ENCODE peak calls at places on chromosomes 3 and 15, in nine cellular contexts. One of them, this sample, is unnamed. For H3K27me3, the result is how much of the 10 kb centered on the place peaks cover.

GRCh38 chr3:105944721-105945120 is 75.9 kb upstream of the CBLB start:
- DNase-seq in dorsolateral prefrontal cortex: no peak
- DNase-seq in lower lobe of right lung: no peak
- DNase-seq in tibial artery: no peak
- DNase-seq in spleen: no peak
- DNase-seq in upper lobe of right lung: no peak
- DNase-seq in uterus: no peak
- DNase-seq in H9: no peak
- DNase-seq in iPS DF 6.9: no peak
- DNase-seq in this sample: no peak

GRCh38 chr15:49387471-49387870 is 35.6 kb upstream of the FGF7 start:
- DNase-seq in dorsolateral prefrontal cortex: no peak
- DNase-seq in tibial artery: no peak
- DNase-seq in upper lobe of right lung: no peak
- DNase-seq in uterus: no peak
- DNase-seq in spleen: no peak
- DNase-seq in H9: no peak
- DNase-seq in lower lobe of right lung: no peak
- DNase-seq in iPS DF 6.9: no peak
- DNase-seq in this sample: no peak

GRCh38 chr3:156643729-156644389 is 30.5 kb upstream of the TIPARP start:
- DNase-seq in tibial artery: no peak
- DNase-seq in spleen: no peak
- DNase-seq in dorsolateral prefrontal cortex: no peak
- DNase-seq in H9: no peak
- DNase-seq in lower lobe of right lung: peak
- DNase-seq in uterus: no peak
- DNase-seq in iPS DF 6.9: no peak
- DNase-seq in upper lobe of right lung: no peak
- DNase-seq in this sample: no peak

GRCh38 chr3:89957461-89957860 is 850.0 kb downstream of the EPHA3 start:
- DNase-seq in tibial artery: no peak
- DNase-seq in spleen: no peak
- DNase-seq in upper lobe of right lung: no peak
- DNase-seq in uterus: no peak
- DNase-seq in H9: no peak
- DNase-seq in iPS DF 6.9: no peak
- DNase-seq in dorsolateral prefrontal cortex: no peak
- DNase-seq in lower lobe of right lung: no peak
- DNase-seq in this sample: no peak

GRCh38 chr3:2771711-2772110 is 338.5 kb downstream of the IL5RA start:
- DNase-seq in uterus: no peak
- DNase-seq in H9: no peak
- DNase-seq in spleen: no peak
- DNase-seq in tibial artery: no peak
- DNase-seq in dorsolateral prefrontal cortex: no peak
- DNase-seq in iPS DF 6.9: no peak
- DNase-seq in upper lobe of right lung: no peak
- DNase-seq in lower lobe of right lung: no peak
- DNase-seq in this sample: no peak

GRCh38 chr15:35444557-35445204 is 101.3 kb downstream of the DPH6 start:
- DNase-seq in lower lobe of right lung: no peak
- DNase-seq in iPS DF 6.9: peak
- DNase-seq in dorsolateral prefrontal cortex: no peak
- DNase-seq in upper lobe of right lung: no peak
- DNase-seq in H9: no peak
- DNase-seq in tibial artery: no peak
- DNase-seq in spleen: no peak
- DNase-seq in uterus: no peak
- DNase-seq in this sample: peak

GRCh38 chr15:41735033-41735432 is 39.3 kb upstream of the MAPKBP1 start:
- DNase-seq in lower lobe of right lung: no peak
- DNase-seq in tibial artery: no peak
- DNase-seq in uterus: no peak
- DNase-seq in dorsolateral prefrontal cortex: no peak
- DNase-seq in iPS DF 6.9: no peak
- DNase-seq in spleen: no peak
- DNase-seq in H9: no peak
- DNase-seq in upper lobe of right lung: no peak
- DNase-seq in this sample: no peak

GRCh38 chr3:73558399-73559075 is 66.2 kb downstream of the PDZRN3 start:
- DNase-seq in H9: no peak
- DNase-seq in upper lobe of right lung: no peak
- DNase-seq in tibial artery: no peak
- DNase-seq in spleen: no peak
- DNase-seq in dorsolateral prefrontal cortex: no peak
- DNase-seq in uterus: no peak
- DNase-seq in lower lobe of right lung: no peak
- DNase-seq in iPS DF 6.9: no peak
- DNase-seq in this sample: no peak

GRCh38 chr3:60304103-60304502 is 947.1 kb downstream of the FHIT start:
- DNase-seq in H9: no peak
- DNase-seq in upper lobe of right lung: no peak
- DNase-seq in tibial artery: no peak
- DNase-seq in lower lobe of right lung: no peak
- DNase-seq in spleen: no peak
- DNase-seq in iPS DF 6.9: no peak
- DNase-seq in dorsolateral prefrontal cortex: no peak
- DNase-seq in uterus: no peak
- DNase-seq in this sample: no peak

GRCh38 chr3:86152620-86153019 is 838.3 kb downstream of the VGLL3 start:
- DNase-seq in H9: no peak
- DNase-seq in upper lobe of right lung: no peak
- DNase-seq in tibial artery: no peak
- DNase-seq in lower lobe of right lung: no peak
- DNase-seq in uterus: no peak
- DNase-seq in dorsolateral prefrontal cortex: no peak
- DNase-seq in spleen: no peak
- DNase-seq in iPS DF 6.9: no peak
- DNase-seq in this sample: no peak

GRCh38 chr3:73601031-73601430 is 23.7 kb downstream of the PDZRN3 start:
- DNase-seq in spleen: no peak
- DNase-seq in H9: no peak
- DNase-seq in tibial artery: no peak
- DNase-seq in lower lobe of right lung: no peak
- DNase-seq in dorsolateral prefrontal cortex: no peak
- DNase-seq in iPS DF 6.9: no peak
- DNase-seq in upper lobe of right lung: no peak
- DNase-seq in uterus: no peak
- DNase-seq in this sample: no peak

GRCh38 chr3:168847293-168847883 is 751.7 kb upstream of the GOLIM4 start:
- DNase-seq in upper lobe of right lung: no peak
- DNase-seq in H9: no peak
- DNase-seq in tibial artery: no peak
- DNase-seq in dorsolateral prefrontal cortex: no peak
- DNase-seq in uterus: no peak
- DNase-seq in spleen: no peak
- DNase-seq in iPS DF 6.9: no peak
- DNase-seq in lower lobe of right lung: no peak
- DNase-seq in this sample: peak

GRCh38 chr3:127254730-127255129 is 33.1 kb downstream of the PRR20G start:
- DNase-seq in iPS DF 6.9: no peak
- DNase-seq in upper lobe of right lung: no peak
- DNase-seq in dorsolateral prefrontal cortex: no peak
- DNase-seq in spleen: no peak
- DNase-seq in tibial artery: no peak
- DNase-seq in H9: no peak
- DNase-seq in uterus: no peak
- DNase-seq in lower lobe of right lung: no peak
- DNase-seq in this sample: no peak

GRCh38 chr15:70787001-70787400 is 23.6 kb upstream of the UACA start:
- DNase-seq in lower lobe of right lung: no peak
- DNase-seq in tibial artery: no peak
- DNase-seq in spleen: no peak
- DNase-seq in H9: no peak
- DNase-seq in upper lobe of right lung: no peak
- DNase-seq in uterus: no peak
- DNase-seq in dorsolateral prefrontal cortex: no peak
- DNase-seq in iPS DF 6.9: no peak
- DNase-seq in this sample: no peak

GRCh38 chr3:186931487-186932280 is 1.4 kb downstream of the ST6GAL1 start:
- DNase-seq in dorsolateral prefrontal cortex: no peak
- DNase-seq in spleen: peak
- DNase-seq in lower lobe of right lung: peak
- DNase-seq in iPS DF 6.9: no peak
- DNase-seq in upper lobe of right lung: peak
- DNase-seq in H9: peak
- DNase-seq in uterus: peak
- DNase-seq in tibial artery: peak
- DNase-seq in this sample: no peak

DNA sequence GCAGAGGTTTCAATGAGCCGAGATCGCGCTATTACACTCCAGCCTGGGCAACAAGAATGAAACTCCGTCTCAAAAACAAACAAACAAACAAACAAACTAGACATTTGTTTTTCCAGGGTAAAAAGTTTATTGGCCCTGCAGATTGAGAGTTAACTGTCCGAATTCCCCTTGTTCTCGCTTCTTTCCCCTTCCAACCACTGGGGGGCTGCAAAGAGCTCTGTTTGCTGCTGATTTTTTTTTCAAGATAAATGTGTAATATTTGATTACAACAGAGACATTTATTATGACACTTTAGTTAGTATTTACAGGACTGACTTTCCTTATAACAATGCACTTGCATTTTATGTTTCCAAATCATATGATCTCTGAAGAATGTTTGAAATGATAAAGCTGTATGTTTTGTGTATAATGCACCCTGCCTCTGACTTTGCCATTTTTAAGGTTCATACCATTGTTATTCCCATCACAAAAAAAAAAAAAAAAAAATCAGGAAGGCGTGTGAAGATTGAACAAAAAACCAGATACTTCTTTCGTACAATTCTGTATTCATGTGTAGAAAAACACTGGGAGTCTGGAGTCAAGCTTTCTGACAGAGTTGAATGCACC is 2.8 kb downstream of the CLSTN2 start:
- DNase-seq in spleen: no peak
- DNase-seq in upper lobe of right lung: no peak
- DNase-seq in H9: no peak
- DNase-seq in tibial artery: peak
- DNase-seq in dorsolateral prefrontal cortex: peak
- DNase-seq in uterus: peak
- DNase-seq in lower lobe of right lung: no peak
- DNase-seq in iPS DF 6.9: no peak
- DNase-seq in this sample: peak
- H3K27me3 ChIP-seq in spleen: under half
- H3K27me3 ChIP-seq in upper lobe of right lung: under half
- H3K27me3 ChIP-seq in H9: under half
- H3K27me3 ChIP-seq in tibial artery: under half
- H3K27me3 ChIP-seq in dorsolateral prefrontal cortex: under half
- H3K27me3 ChIP-seq in uterus: under half
- H3K27me3 ChIP-seq in lower lobe of right lung: under half
- H3K27me3 ChIP-seq in iPS DF 6.9: under half
- H3K27me3 ChIP-seq in this sample: under half

DNA sequence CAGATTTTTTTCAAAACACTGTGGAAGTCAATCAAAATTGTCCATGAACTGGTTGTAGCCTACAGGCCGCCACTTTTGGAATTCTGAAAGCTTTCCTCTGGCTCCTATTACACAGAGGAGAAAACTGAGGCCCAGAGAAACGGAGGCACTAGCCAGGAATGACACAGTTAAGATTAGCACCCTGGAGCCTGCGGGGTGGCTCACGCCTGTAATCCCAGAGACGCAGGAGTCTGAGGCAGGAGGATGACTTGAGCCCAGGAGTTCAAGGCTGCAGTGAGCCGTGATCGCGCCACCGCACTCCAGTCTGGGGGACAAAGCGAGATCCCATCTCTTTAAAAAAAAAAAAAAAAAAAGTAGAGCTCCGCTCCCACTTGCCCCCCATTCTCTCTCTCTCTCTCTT is 667 bp upstream of the TRH start:
- DNase-seq in upper lobe of right lung: no peak
- DNase-seq in iPS DF 6.9: no peak
- DNase-seq in uterus: no peak
- DNase-seq in lower lobe of right lung: no peak
- DNase-seq in H9: no peak
- DNase-seq in dorsolateral prefrontal cortex: no peak
- DNase-seq in tibial artery: no peak
- DNase-seq in spleen: no peak
- DNase-seq in this sample: no peak
- H3K27me3 ChIP-seq in upper lobe of right lung: half or more
- H3K27me3 ChIP-seq in iPS DF 6.9: half or more
- H3K27me3 ChIP-seq in uterus: under half
- H3K27me3 ChIP-seq in lower lobe of right lung: under half
- H3K27me3 ChIP-seq in H9: half or more
- H3K27me3 ChIP-seq in dorsolateral prefrontal cortex: under half
- H3K27me3 ChIP-seq in tibial artery: under half
- H3K27me3 ChIP-seq in spleen: under half
- H3K27me3 ChIP-seq in this sample: under half

DNA sequence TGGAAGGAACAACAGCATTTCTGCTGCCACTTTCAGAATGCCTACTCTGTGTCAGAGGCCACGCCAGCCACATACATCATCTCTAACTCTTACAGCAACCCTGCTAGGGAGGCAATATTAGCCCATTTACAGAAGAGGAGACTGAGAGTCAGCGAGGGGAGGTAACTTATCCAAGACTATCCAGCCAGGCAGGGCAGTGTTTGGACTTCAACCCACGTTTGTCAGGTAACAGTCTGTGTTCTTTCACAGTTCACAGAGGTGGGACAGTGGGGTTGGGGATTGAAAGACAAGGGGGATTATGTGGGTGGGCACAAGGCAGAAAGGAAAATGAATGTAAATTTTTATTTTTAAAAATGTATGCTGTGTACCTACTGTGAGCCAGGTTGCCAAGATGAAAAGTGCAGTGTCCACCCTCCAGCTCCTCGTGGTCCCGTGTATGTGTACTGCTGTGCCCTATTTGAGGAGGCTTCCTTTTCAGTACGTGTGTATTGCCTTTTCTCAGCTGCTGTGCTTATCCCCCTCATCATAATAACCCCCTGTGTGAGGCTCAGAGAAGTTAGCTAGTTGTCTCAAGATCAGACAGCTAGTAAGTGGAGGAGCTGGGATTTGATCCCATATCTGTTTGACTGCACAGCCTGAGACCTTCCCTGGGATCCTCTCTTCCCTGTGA is 16.5 kb upstream of the ATP2B2 start:
- DNase-seq in upper lobe of right lung: no peak
- DNase-seq in iPS DF 6.9: no peak
- DNase-seq in uterus: no peak
- DNase-seq in H9: no peak
- DNase-seq in spleen: no peak
- DNase-seq in tibial artery: no peak
- DNase-seq in lower lobe of right lung: no peak
- DNase-seq in dorsolateral prefrontal cortex: no peak
- DNase-seq in this sample: no peak
- H3K27me3 ChIP-seq in upper lobe of right lung: under half
- H3K27me3 ChIP-seq in iPS DF 6.9: under half
- H3K27me3 ChIP-seq in uterus: under half
- H3K27me3 ChIP-seq in H9: under half
- H3K27me3 ChIP-seq in spleen: under half
- H3K27me3 ChIP-seq in tibial artery: under half
- H3K27me3 ChIP-seq in lower lobe of right lung: under half
- H3K27me3 ChIP-seq in dorsolateral prefrontal cortex: under half
- H3K27me3 ChIP-seq in this sample: under half

GRCh38 chr15:96353931-96354730 is 23.6 kb downstream of the NR2F2 start:
- DNase-seq in spleen: peak
- DNase-seq in dorsolateral prefrontal cortex: no peak
- DNase-seq in uterus: peak
- DNase-seq in iPS DF 6.9: no peak
- DNase-seq in upper lobe of right lung: no peak
- DNase-seq in tibial artery: peak
- DNase-seq in lower lobe of right lung: no peak
- DNase-seq in H9: peak
- DNase-seq in this sample: peak
- H3K27me3 ChIP-seq in spleen: half or more
- H3K27me3 ChIP-seq in dorsolateral prefrontal cortex: half or more
- H3K27me3 ChIP-seq in uterus: under half
- H3K27me3 ChIP-seq in iPS DF 6.9: half or more
- H3K27me3 ChIP-seq in upper lobe of right lung: half or more
- H3K27me3 ChIP-seq in tibial artery: under half
- H3K27me3 ChIP-seq in lower lobe of right lung: half or more
- H3K27me3 ChIP-seq in H9: half or more
- H3K27me3 ChIP-seq in this sample: under half

GRCh38 chr3:27345959-27346865 is 23.0 kb downstream of the NEK10 start:
- DNase-seq in dorsolateral prefrontal cortex: no peak
- DNase-seq in tibial artery: no peak
- DNase-seq in uterus: no peak
- DNase-seq in H9: no peak
- DNase-seq in spleen: no peak
- DNase-seq in upper lobe of right lung: no peak
- DNase-seq in lower lobe of right lung: no peak
- DNase-seq in iPS DF 6.9: no peak
- DNase-seq in this sample: no peak
- H3K27me3 ChIP-seq in dorsolateral prefrontal cortex: under half
- H3K27me3 ChIP-seq in tibial artery: under half
- H3K27me3 ChIP-seq in uterus: under half
- H3K27me3 ChIP-seq in H9: under half
- H3K27me3 ChIP-seq in spleen: under half
- H3K27me3 ChIP-seq in upper lobe of right lung: under half
- H3K27me3 ChIP-seq in lower lobe of right lung: under half
- H3K27me3 ChIP-seq in iPS DF 6.9: under half
- H3K27me3 ChIP-seq in this sample: under half